ENCODE peak calls at places on chromosomes 12 and 14, in five cellular contexts. I, Y, V, J and C are unnamed samples.
A peak's percentile ranks its signal among the peaks of the same experiment; 100 is the strongest.

GRCh38 chr12:43776498-43776897 is 17.7 kb downstream of the IRAK4 start:
- DNase-seq in I (peak; percentile 13), Y (no peak), V (no peak), J (peak; percentile 76), C (no peak)

GRCh38 chr12:16021666-16022065 is 110.5 kb downstream of the DERA start:
- DNase-seq in I (no peak), Y (no peak), V (no peak), J (no peak), C (no peak)

GRCh38 chr12:93740721-93741120 is 63.5 kb downstream of the CRADD start:
- DNase-seq in I (no peak), Y (no peak), V (no peak), J (peak; percentile 46), C (no peak)

GRCh38 chr12:121451931-121452330 is 52.0 kb downstream of the RNF34 start:
- DNase-seq in I (no peak), Y (no peak), V (no peak), J (no peak), C (no peak)

GRCh38 chr12:118501489-118501888 is 125.1 kb downstream of the SUDS3 start:
- DNase-seq in I (no peak), Y (no peak), V (no peak), J (no peak), C (no peak)

GRCh38 chr12:70243510-70244331 is 488 bp downstream of the CNOT2 start:
- DNase-seq in I (peak; percentile 67), Y (peak; percentile 58), V (peak; percentile 54), J (peak; percentile 44), C (no peak)

GRCh38 chr12:55974308-55974724 is 438 bp downstream of the RAB5B start:
- DNase-seq in I (peak; percentile 59), Y (peak; percentile 7), V (peak; percentile 32), J (peak; percentile 40), C (no peak)

GRCh38 chr12:55933158-55933798 is 2.3 kb downstream of the DGKA start:
- DNase-seq in I (peak; percentile 26), Y (no peak), V (no peak), J (peak; percentile 91), C (no peak)

GRCh38 chr14:61615743-61616523 is 79.4 kb upstream of the HIF1A start:
- DNase-seq in I (peak; percentile 73), Y (no peak), V (no peak), J (peak; percentile 79), C (no peak)

GRCh38 chr12:116450406-116450910 is 108.7 kb upstream of the MAP1LC3B2 start:
- DNase-seq in I (no peak), Y (no peak), V (no peak), J (peak; percentile 30), C (no peak)

GRCh38 chr14:70061108-70061507 is 127.6 kb downstream of the SLC8A3 start:
- DNase-seq in I (no peak), Y (no peak), V (no peak), J (peak; percentile 56), C (no peak)

GRCh38 chr14:51360592-51360991 is 120.5 kb downstream of the TMX1 start:
- DNase-seq in I (no peak), Y (no peak), V (no peak), J (no peak), C (no peak)

GRCh38 chr12:105922670-105923102 is 216.1 kb downstream of the NUAK1 start:
- DNase-seq in I (peak; percentile 92), Y (no peak), V (peak; percentile 66), J (peak; percentile 77), C (no peak)

GRCh38 chr12:12336049-12336411 is 14.0 kb downstream of the MANSC1 start:
- DNase-seq in I (peak; percentile 83), Y (no peak), V (peak; percentile 65), J (no peak), C (no peak)

GRCh38 chr14:34172477-34173368 is 221.8 kb upstream of the EGLN3 start:
- DNase-seq in I (no peak), Y (no peak), V (no peak), J (no peak), C (no peak)

GRCh38 chr14:34172052-34172451 is 221.2 kb upstream of the EGLN3 start:
- DNase-seq in I (no peak), Y (no peak), V (no peak), J (no peak), C (no peak)

GRCh38 chr14:34174973-34175372 is 224.1 kb upstream of the EGLN3 start:
- DNase-seq in I (no peak), Y (no peak), V (no peak), J (no peak), C (no peak)

GRCh38 chr14:34175574-34175973 is 224.7 kb upstream of the EGLN3 start:
- DNase-seq in I (no peak), Y (no peak), V (no peak), J (no peak), C (no peak)

DNA sequence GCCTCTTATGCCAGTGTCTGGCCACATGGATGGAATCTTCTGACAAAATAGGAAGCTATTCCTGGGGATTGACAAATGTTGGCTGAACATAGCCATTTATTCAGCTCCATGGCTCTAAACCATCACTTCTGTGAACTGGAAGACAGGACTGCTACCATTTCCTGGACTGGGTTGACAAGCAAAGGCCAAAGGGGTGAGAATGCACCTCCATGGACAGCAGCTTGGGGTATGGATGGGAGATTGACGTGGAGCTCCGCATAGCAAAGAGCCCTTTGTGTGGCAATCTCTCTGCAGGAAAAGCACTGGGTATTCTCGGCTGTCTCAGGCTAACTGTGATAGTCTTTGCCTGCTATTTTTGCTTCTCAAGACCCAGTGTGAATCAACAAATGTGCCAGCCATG is 223.0 kb upstream of the EGLN3 start:
- DNase-seq in I (no peak), Y (no peak), V (no peak), J (no peak), C (no peak)
- TF ChIP-seq CTCF in I (no peak), Y (no peak), V (no peak), J (no peak), C (no peak)

GRCh38 chr14:103531421-103532215 is 2.6 kb downstream of the TRMT61A start:
- DNase-seq in I (no peak), Y (no peak), V (no peak), J (no peak), C (no peak)

GRCh38 chr14:103529383-103530365 is 678 bp downstream of the TRMT61A start:
- DNase-seq in I (no peak), Y (no peak), V (no peak), J (no peak), C (no peak)

GRCh38 chr14:103528512-103529382 is at the start of gene TRMT61A:
- DNase-seq in I (peak; percentile 87), Y (peak; percentile 72), V (peak; percentile 83), J (peak; percentile 85), C (peak; percentile 80)

GRCh38 chr14:103530831-103531230 is 1.8 kb downstream of the TRMT61A start:
- DNase-seq in I (no peak), Y (no peak), V (no peak), J (no peak), C (no peak)

DNA sequence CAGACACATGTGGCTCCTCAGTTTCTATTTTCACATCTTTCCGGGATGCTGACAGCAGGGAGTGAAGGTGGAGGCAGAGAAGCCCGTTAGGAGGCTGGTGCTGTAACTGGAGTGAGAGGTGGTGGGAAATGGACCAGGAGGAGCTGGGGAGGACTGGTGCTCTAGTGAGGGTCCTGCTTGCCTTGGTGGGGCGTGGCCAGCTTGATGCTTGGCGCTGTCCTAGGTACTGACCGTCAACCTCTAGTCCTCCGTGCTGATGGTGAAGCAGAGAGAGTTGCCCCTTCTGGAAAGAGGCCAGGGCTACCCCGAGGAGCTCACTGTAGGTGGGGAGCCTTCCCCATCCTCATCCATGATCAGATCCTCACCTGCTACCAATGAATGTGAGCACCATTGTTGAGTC is 1.4 kb downstream of the TRMT61A start:
- DNase-seq in I (no peak), Y (no peak), V (no peak), J (peak; percentile 32), C (no peak)
- H3K4me3 ChIP-seq in I (peak overlapping the region; percentile 90), Y (peak overlapping the region; percentile 87), V (no peak overlapping the region), J (peak overlapping the region; percentile 94), C (peak overlapping the region; percentile 98)

GRCh38 chr14:34496679-34497513 is 34.9 kb upstream of the SPTSSA start:
- DNase-seq in I (peak; percentile 100), Y (no peak), V (peak; percentile 100), J (peak; percentile 98), C (peak; percentile 95)
- TF ChIP-seq CTCF in I (peak; percentile 38), Y (no peak), V (peak; percentile 48), J (peak; percentile 70), C (peak; percentile 37)

DNA sequence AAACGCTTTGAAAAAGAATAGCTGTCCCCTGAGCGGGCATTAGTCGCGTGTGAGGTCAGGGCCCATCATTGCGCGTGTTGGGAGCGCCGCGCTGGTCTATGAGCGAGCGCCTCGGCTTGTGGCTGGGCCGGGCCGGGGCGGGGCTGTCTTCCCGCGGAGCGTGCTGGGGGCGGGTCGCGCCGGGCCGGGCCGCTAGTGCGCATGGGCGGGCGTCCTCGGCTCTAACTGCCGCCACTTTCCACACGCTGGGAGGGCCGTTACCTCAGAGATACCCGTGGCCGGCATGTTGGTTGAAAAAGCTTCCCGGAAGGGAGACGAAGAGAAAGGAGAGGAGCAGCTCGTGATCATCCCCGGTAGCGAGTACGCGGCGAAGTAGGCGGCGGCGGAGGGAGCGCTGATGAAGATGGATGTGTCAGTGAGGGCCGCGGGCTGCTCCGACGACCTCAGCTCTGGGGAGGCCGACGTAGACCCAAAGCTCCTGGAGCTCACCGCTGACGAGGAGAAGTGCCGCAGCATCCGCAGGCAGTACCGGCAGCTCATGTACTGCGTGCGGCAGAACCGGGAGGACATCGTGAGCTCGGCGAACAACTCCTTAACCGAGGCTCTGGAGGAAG is at the start of gene EID3:
- DNase-seq in I (peak; percentile 81), Y (peak; percentile 87), V (peak; percentile 77), J (no peak), C (no peak)
- H3K4me3 ChIP-seq in I (peak within 1 kb of the TSS; percentile 55), Y (peak within 1 kb of the TSS; percentile 74), V (peak within 1 kb of the TSS; percentile 50), J (no peak within 1 kb of the TSS), C (peak within 1 kb of the TSS; percentile 37)

GRCh38 chr12:50083301-50083700 is 1.8 kb upstream of the SMARCD1 start:
- DNase-seq in I (no peak), Y (no peak), V (no peak), J (no peak), C (no peak)
- TF ChIP-seq CTCF in I (no peak), Y (no peak), V (no peak), J (no peak), C (no peak)

GRCh38 chr14:53356361-53357150 is 203.4 kb upstream of the DDHD1 start:
- DNase-seq in I (no peak), Y (no peak), V (peak; percentile 51), J (no peak), C (no peak)
- H3K4me3 ChIP-seq in I (no peak overlapping the region), Y (no peak overlapping the region), V (no peak overlapping the region), J (no peak overlapping the region), C (no peak overlapping the region)

DNA sequence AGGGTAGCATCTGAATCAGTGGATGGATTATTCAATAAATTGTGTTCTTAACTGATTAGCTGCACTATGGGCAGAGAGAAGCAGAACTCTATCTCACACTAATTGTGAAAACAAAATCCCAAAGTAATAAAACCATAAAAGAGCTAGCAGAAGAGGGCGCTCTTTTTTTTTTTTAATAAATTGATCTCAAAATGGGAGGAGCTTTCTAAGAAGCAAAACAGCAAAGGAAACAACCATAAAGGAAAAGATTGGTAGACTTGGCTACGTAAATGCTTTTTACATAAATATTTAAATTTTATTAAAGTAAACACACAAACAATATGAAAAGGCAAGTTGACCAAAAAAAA is 1.5 kb upstream of the TM7SF3 start:
- DNase-seq in I (peak; percentile 34), Y (no peak), V (no peak), J (peak; percentile 76), C (no peak)
- TF ChIP-seq CTCF in I (no peak), Y (peak; percentile 76), V (no peak), J (peak; percentile 71), C (peak; percentile 11)